ENCODE peak calls at places on chromosomes 1 and 21, in six cellular contexts. B, R, Z, G, O and L are unnamed samples.
A peak's percentile ranks its signal among the peaks of the same experiment; 100 is the strongest.

GRCh38 chr1:54375331-54376084 is 30.7 kb downstream of the SSBP3 start:
- DNase-seq in G (no peak), R (no peak), O (no peak), B (peak; percentile 69), Z (no peak), L (peak; percentile 58)

GRCh38 chr1:55556378-55556777 is 341.2 kb upstream of the USP24 start:
- DNase-seq in Z (no peak), R (no peak), O (no peak), B (no peak), G (no peak), L (no peak)

GRCh38 chr1:208164609-208165008 is 79.6 kb downstream of the PLXNA2 start:
- DNase-seq in O (no peak), G (no peak), Z (no peak), B (no peak), R (no peak), L (no peak)

GRCh38 chr1:115189814-115190541 is 100.7 kb upstream of the TSPAN2 start:
- DNase-seq in B (no peak), Z (peak; percentile 95), O (no peak), G (peak; percentile 90), R (peak; percentile 55), L (no peak)

GRCh38 chr1:67468066-67468718 is 38.0 kb upstream of the SERBP1 start:
- DNase-seq in Z (no peak), R (no peak), O (no peak), B (no peak), G (peak; percentile 41), L (no peak)

GRCh38 chr1:157993179-157994080 is at the start of gene KIRREL1:
- DNase-seq in B (peak; percentile 77), R (peak; percentile 86), G (peak; percentile 61), Z (peak; percentile 65), O (no peak), L (no peak)

GRCh38 chr21:25342811-25343210 is 264.5 kb downstream of the MRPL39 start:
- DNase-seq in Z (peak; percentile 36), O (no peak), R (no peak), B (no peak), G (no peak), L (no peak)

GRCh38 chr1:30256911-30257310 is 466.5 kb downstream of the MATN1 start:
- DNase-seq in O (no peak), G (no peak), B (no peak), R (no peak), Z (no peak), L (no peak)

GRCh38 chr1:61279570-61279969 is 197.2 kb downstream of the NFIA start:
- DNase-seq in R (no peak), Z (no peak), O (no peak), G (no peak), B (no peak), L (no peak)

GRCh38 chr1:85576642-85577420 is 3.7 kb upstream of the CCN1 start:
- DNase-seq in G (peak; percentile 62), R (peak; percentile 90), B (peak; percentile 95), Z (peak; percentile 88), O (peak; percentile 37), L (peak; percentile 83)

GRCh38 chr1:242523968-242524570 is 428 bp downstream of the PLD5 start:
- DNase-seq in B (peak; percentile 90), G (peak; percentile 75), O (no peak), R (peak; percentile 77), Z (no peak), L (peak; percentile 82)

GRCh38 chr1:15949453-15950245 is 26.3 kb downstream of the ZBTB17 start:
- DNase-seq in R (peak; percentile 89), Z (peak; percentile 96), G (peak; percentile 99), B (peak; percentile 69), O (peak; percentile 37), L (peak; percentile 80)

GRCh38 chr1:234763361-234763760 is 153.4 kb upstream of the IRF2BP2 start:
- DNase-seq in B (no peak), Z (no peak), G (no peak), O (no peak), R (no peak), L (no peak)

GRCh38 chr1:70556541-70556940 is 145.5 kb downstream of the CTH start:
- DNase-seq in R (no peak), Z (no peak), G (no peak), B (no peak), O (no peak), L (no peak)

GRCh38 chr1:56187410-56187809 is 392.0 kb downstream of the PLPP3 start:
- DNase-seq in Z (no peak), B (no peak), G (no peak), R (no peak), O (no peak), L (no peak)

GRCh38 chr1:227903061-227903521 is 44.6 kb downstream of the WNT9A start:
- DNase-seq in B (no peak), Z (no peak), O (no peak), R (no peak), G (no peak), L (no peak)

GRCh38 chr1:203480525-203481084 is 5.0 kb downstream of the PRELP start:
- DNase-seq in O (no peak), G (peak; percentile 82), R (peak; percentile 66), B (peak; percentile 36), Z (peak; percentile 97), L (peak; percentile 59)

GRCh38 chr21:14843991-14844390 is 220.8 kb downstream of the NRIP1 start:
- DNase-seq in G (no peak), R (no peak), O (no peak), Z (peak; percentile 53), B (no peak), L (no peak)

GRCh38 chr1:174039069-174039468 is 16.9 kb upstream of the RC3H1 start:
- DNase-seq in O (no peak), B (no peak), G (no peak), R (no peak), Z (peak; percentile 62), L (no peak)

GRCh38 chr1:201746156-201746555 is 82.8 kb upstream of the IPO9 start:
- DNase-seq in Z (no peak), B (no peak), G (no peak), R (no peak), O (no peak), L (no peak)
- H4K20me1 ChIP-seq in Z (peaks cover 55% of the 10 kb centered on the region), B (peaks cover 17% of the 10 kb centered on the region), G (no peaks in the 10 kb centered on the region), R (no peaks in the 10 kb centered on the region), O (no peaks in the 10 kb centered on the region), L (no peaks in the 10 kb centered on the region)

GRCh38 chr1:7483634-7484383 is 287.3 kb upstream of the VAMP3 start:
- DNase-seq in O (no peak), Z (no peak), R (no peak), G (no peak), B (no peak), L (no peak)

GRCh38 chr1:7482772-7483495 is 288.2 kb upstream of the VAMP3 start:
- DNase-seq in Z (no peak), B (no peak), O (no peak), R (no peak), G (no peak), L (no peak)

GRCh38 chr1:7482077-7482476 is 289.0 kb upstream of the VAMP3 start:
- DNase-seq in R (no peak), Z (no peak), O (no peak), B (no peak), G (no peak), L (no peak)

GRCh38 chr1:7487756-7488474 is 283.2 kb upstream of the VAMP3 start:
- DNase-seq in O (no peak), B (no peak), Z (no peak), R (no peak), G (no peak), L (no peak)

DNA sequence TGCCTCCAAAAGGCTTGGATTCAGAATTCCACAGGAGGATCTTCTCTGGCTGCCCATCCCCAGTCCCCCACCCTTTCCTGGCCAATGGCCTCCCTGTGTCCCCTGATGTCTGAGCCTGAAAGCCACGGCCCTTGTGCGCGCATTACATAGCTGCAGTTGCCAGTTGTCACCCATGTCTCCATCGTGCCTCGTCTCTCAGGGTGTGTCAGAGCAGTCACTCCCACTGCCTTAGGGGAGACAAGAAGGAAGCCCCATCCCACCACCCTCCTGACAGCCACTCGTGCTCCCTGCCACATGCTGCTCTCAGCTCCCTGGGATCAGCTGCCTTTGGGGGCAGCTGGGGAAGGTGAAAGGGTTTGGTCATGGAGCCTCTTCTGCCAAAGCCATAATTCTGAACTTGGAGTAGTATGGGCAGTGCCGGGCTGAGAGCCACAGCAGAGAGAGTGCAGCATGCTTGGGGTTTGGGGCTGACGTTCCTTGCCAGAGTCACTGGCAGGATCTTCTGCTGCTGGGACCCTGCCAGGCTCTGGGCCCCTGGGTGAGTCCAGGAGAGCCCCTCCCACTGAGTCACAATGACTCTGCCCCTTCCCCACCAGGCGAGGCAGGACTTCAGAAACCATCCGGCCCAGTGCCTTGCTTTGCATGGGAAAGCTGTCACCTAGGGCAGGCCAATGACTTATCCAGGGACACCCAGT is 285.9 kb upstream of the VAMP3 start:
- DNase-seq in Z (peak; percentile 23), B (no peak), G (no peak), O (no peak), R (no peak), L (no peak)
- H4K20me1 ChIP-seq in Z (no peaks in the 10 kb centered on the region), B (no peaks in the 10 kb centered on the region), G (no peaks in the 10 kb centered on the region), O (no peaks in the 10 kb centered on the region), R (no peaks in the 10 kb centered on the region), L (no peaks in the 10 kb centered on the region)

GRCh38 chr1:154330669-154331068 is 5.3 kb downstream of the ATP8B2 start:
- DNase-seq in B (no peak), O (no peak), Z (no peak), G (no peak), R (no peak), L (no peak)
- H4K20me1 ChIP-seq in B (peaks cover 23% of the 10 kb centered on the region), O (no peaks in the 10 kb centered on the region), Z (peaks cover 39% of the 10 kb centered on the region), G (no peaks in the 10 kb centered on the region), R (no peaks in the 10 kb centered on the region), L (no peaks in the 10 kb centered on the region)

GRCh38 chr1:154264454-154264853 is 8.0 kb upstream of the HAX1 start:
- DNase-seq in G (no peak), B (no peak), R (no peak), Z (no peak), O (no peak), L (no peak)

GRCh38 chr1:154265586-154265985 is 6.8 kb upstream of the HAX1 start:
- DNase-seq in O (no peak), Z (no peak), G (no peak), B (no peak), R (no peak), L (no peak)

GRCh38 chr1:154260127-154260526 is 12.3 kb upstream of the HAX1 start:
- DNase-seq in B (no peak), O (no peak), R (no peak), Z (no peak), G (no peak), L (no peak)

GRCh38 chr1:154258784-154259183 is 13.6 kb upstream of the HAX1 start:
- DNase-seq in Z (no peak), R (no peak), B (no peak), G (no peak), O (no peak), L (no peak)

DNA sequence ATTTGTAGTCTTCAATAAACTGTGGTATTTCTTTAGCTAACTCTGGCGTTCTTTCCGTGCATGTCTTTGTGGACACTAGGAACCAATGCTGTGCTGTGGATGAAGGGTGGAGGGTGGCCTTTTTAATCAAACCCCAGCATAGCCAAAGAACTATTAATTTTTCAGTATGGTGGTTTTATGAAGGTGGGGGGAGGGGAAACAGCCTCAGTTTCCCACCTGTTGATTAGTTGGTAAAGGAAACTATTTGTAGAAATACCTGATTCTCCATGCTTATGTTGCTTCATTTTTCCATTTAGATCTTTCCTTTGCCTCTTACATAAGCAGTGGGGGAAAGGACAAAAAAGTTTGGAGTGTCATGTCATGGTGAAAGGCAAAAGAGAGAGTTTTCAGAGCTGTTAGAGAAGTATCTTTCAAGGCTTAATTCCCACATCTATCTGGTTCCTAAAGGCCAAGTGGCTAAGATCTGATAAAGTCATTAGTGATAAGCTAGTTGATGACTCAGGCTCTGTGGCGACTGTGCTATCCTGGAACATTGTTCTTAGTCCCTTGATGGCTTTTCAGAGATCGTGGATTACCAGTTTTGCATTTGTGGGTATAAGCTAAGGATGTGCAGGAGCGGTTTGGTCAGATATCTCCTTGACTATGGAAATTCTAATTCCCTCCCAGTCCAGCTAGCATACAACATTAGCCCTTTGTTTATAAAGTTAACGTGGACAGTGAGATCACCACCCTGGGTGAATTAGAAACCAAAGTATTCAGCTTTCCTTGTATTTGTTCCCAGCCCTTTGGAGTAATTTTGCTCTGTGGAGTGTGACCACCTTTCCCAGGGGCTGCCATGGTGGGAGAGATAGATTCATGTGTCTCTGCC is 8.7 kb upstream of the HAX1 start:
- DNase-seq in Z (peak; percentile 37), B (no peak), G (no peak), O (no peak), R (peak; percentile 28), L (no peak)
- H4K20me1 ChIP-seq in Z (peaks cover 13% of the 10 kb centered on the region), B (peaks cover 38% of the 10 kb centered on the region), G (no peaks in the 10 kb centered on the region), O (peaks cover 2% of the 10 kb centered on the region), R (peaks cover 19% of the 10 kb centered on the region), L (no peaks in the 10 kb centered on the region)